ENCODE peak calls at places on chromosomes 3 and 15, in ten cellular contexts. One of them, this sample, is unnamed.

GRCh38 chr3:144294659-144295538 is 323.3 kb downstream of the DIPK2A start:
- DNase-seq in neural crest cell: no peak
- DNase-seq in tibial nerve: no peak
- DNase-seq in astrocyte of the spinal cord: no peak
- DNase-seq in brain microvascular endothelial cell: no peak
- DNase-seq in CD8-positive, alpha-beta T cell: no peak
- DNase-seq in natural killer cell: no peak
- DNase-seq in AG10803: no peak
- DNase-seq in lower lobe of right lung: no peak
- DNase-seq in endodermal cell: no peak
- DNase-seq in this sample: peak

GRCh38 chr3:67897686-67898336 is 243.4 kb upstream of the SUCLG2 start:
- DNase-seq in neural crest cell: no peak
- DNase-seq in tibial nerve: no peak
- DNase-seq in natural killer cell: no peak
- DNase-seq in brain microvascular endothelial cell: no peak
- DNase-seq in CD8-positive, alpha-beta T cell: no peak
- DNase-seq in endodermal cell: no peak
- DNase-seq in astrocyte of the spinal cord: no peak
- DNase-seq in AG10803: no peak
- DNase-seq in lower lobe of right lung: no peak
- DNase-seq in this sample: no peak

GRCh38 chr3:43629254-43629653 is 7.4 kb upstream of the ANO10 start:
- DNase-seq in astrocyte of the spinal cord: no peak
- DNase-seq in brain microvascular endothelial cell: no peak
- DNase-seq in endodermal cell: no peak
- DNase-seq in neural crest cell: no peak
- DNase-seq in tibial nerve: no peak
- DNase-seq in lower lobe of right lung: no peak
- DNase-seq in natural killer cell: no peak
- DNase-seq in AG10803: peak
- DNase-seq in CD8-positive, alpha-beta T cell: no peak
- DNase-seq in this sample: no peak

GRCh38 chr3:56720836-56721235 is 37.8 kb upstream of the TASOR start:
- DNase-seq in endodermal cell: no peak
- DNase-seq in lower lobe of right lung: no peak
- DNase-seq in AG10803: no peak
- DNase-seq in astrocyte of the spinal cord: no peak
- DNase-seq in tibial nerve: no peak
- DNase-seq in brain microvascular endothelial cell: no peak
- DNase-seq in natural killer cell: no peak
- DNase-seq in neural crest cell: no peak
- DNase-seq in CD8-positive, alpha-beta T cell: no peak
- DNase-seq in this sample: no peak

GRCh38 chr15:72197460-72198409 is at the start of gene GRAMD2A:
- DNase-seq in brain microvascular endothelial cell: no peak
- DNase-seq in tibial nerve: no peak
- DNase-seq in neural crest cell: no peak
- DNase-seq in CD8-positive, alpha-beta T cell: no peak
- DNase-seq in AG10803: peak
- DNase-seq in astrocyte of the spinal cord: peak
- DNase-seq in endodermal cell: peak
- DNase-seq in lower lobe of right lung: peak
- DNase-seq in natural killer cell: no peak
- DNase-seq in this sample: peak

GRCh38 chr3:69671082-69671952 is 67.9 kb upstream of the MITF start:
- DNase-seq in endodermal cell: no peak
- DNase-seq in AG10803: peak
- DNase-seq in tibial nerve: no peak
- DNase-seq in natural killer cell: no peak
- DNase-seq in astrocyte of the spinal cord: peak
- DNase-seq in neural crest cell: peak
- DNase-seq in CD8-positive, alpha-beta T cell: no peak
- DNase-seq in lower lobe of right lung: no peak
- DNase-seq in brain microvascular endothelial cell: peak
- DNase-seq in this sample: peak

GRCh38 chr15:58588096-58588495 is 156.3 kb downstream of the LIPC start:
- DNase-seq in CD8-positive, alpha-beta T cell: no peak
- DNase-seq in natural killer cell: no peak
- DNase-seq in lower lobe of right lung: no peak
- DNase-seq in tibial nerve: no peak
- DNase-seq in AG10803: no peak
- DNase-seq in astrocyte of the spinal cord: no peak
- DNase-seq in neural crest cell: no peak
- DNase-seq in brain microvascular endothelial cell: no peak
- DNase-seq in endodermal cell: no peak
- DNase-seq in this sample: no peak

GRCh38 chr3:161100994-161101393 is 4.2 kb downstream of the B3GALNT1 start:
- DNase-seq in lower lobe of right lung: peak
- DNase-seq in neural crest cell: no peak
- DNase-seq in astrocyte of the spinal cord: no peak
- DNase-seq in endodermal cell: no peak
- DNase-seq in AG10803: no peak
- DNase-seq in CD8-positive, alpha-beta T cell: no peak
- DNase-seq in tibial nerve: no peak
- DNase-seq in natural killer cell: no peak
- DNase-seq in brain microvascular endothelial cell: no peak
- DNase-seq in this sample: no peak

GRCh38 chr3:58198362-58198761 is 12.4 kb downstream of the DNASE1L3 start:
- DNase-seq in natural killer cell: no peak
- DNase-seq in brain microvascular endothelial cell: no peak
- DNase-seq in astrocyte of the spinal cord: no peak
- DNase-seq in CD8-positive, alpha-beta T cell: no peak
- DNase-seq in AG10803: no peak
- DNase-seq in neural crest cell: no peak
- DNase-seq in endodermal cell: no peak
- DNase-seq in tibial nerve: no peak
- DNase-seq in lower lobe of right lung: no peak
- DNase-seq in this sample: no peak

GRCh38 chr3:171306631-171307030 is 153.6 kb downstream of the TNIK start:
- DNase-seq in endodermal cell: no peak
- DNase-seq in brain microvascular endothelial cell: peak
- DNase-seq in natural killer cell: no peak
- DNase-seq in AG10803: peak
- DNase-seq in tibial nerve: peak
- DNase-seq in neural crest cell: no peak
- DNase-seq in lower lobe of right lung: no peak
- DNase-seq in CD8-positive, alpha-beta T cell: no peak
- DNase-seq in astrocyte of the spinal cord: peak
- DNase-seq in this sample: no peak

GRCh38 chr3:184441202-184441900 is 61.5 kb downstream of the CHRD start:
- DNase-seq in CD8-positive, alpha-beta T cell: no peak
- DNase-seq in tibial nerve: no peak
- DNase-seq in AG10803: no peak
- DNase-seq in lower lobe of right lung: no peak
- DNase-seq in neural crest cell: no peak
- DNase-seq in brain microvascular endothelial cell: no peak
- DNase-seq in natural killer cell: no peak
- DNase-seq in astrocyte of the spinal cord: no peak
- DNase-seq in endodermal cell: no peak
- DNase-seq in this sample: no peak

GRCh38 chr3:39440316-39440715 is 27.2 kb upstream of the MOBP start:
- DNase-seq in brain microvascular endothelial cell: no peak
- DNase-seq in natural killer cell: no peak
- DNase-seq in tibial nerve: no peak
- DNase-seq in CD8-positive, alpha-beta T cell: no peak
- DNase-seq in astrocyte of the spinal cord: no peak
- DNase-seq in lower lobe of right lung: no peak
- DNase-seq in AG10803: no peak
- DNase-seq in endodermal cell: no peak
- DNase-seq in neural crest cell: no peak
- DNase-seq in this sample: no peak

GRCh38 chr3:134905647-134905935 is 110.5 kb downstream of the EPHB1 start:
- DNase-seq in endodermal cell: no peak
- DNase-seq in lower lobe of right lung: no peak
- DNase-seq in neural crest cell: no peak
- DNase-seq in natural killer cell: no peak
- DNase-seq in CD8-positive, alpha-beta T cell: no peak
- DNase-seq in AG10803: no peak
- DNase-seq in brain microvascular endothelial cell: no peak
- DNase-seq in tibial nerve: no peak
- DNase-seq in astrocyte of the spinal cord: no peak
- DNase-seq in this sample: no peak

GRCh38 chr3:141485578-141486415 is 1.0 kb upstream of the RASA2 start:
- DNase-seq in endodermal cell: no peak
- DNase-seq in brain microvascular endothelial cell: peak
- DNase-seq in lower lobe of right lung: no peak
- DNase-seq in CD8-positive, alpha-beta T cell: no peak
- DNase-seq in natural killer cell: no peak
- DNase-seq in neural crest cell: no peak
- DNase-seq in tibial nerve: no peak
- DNase-seq in astrocyte of the spinal cord: peak
- DNase-seq in AG10803: peak
- DNase-seq in this sample: no peak

GRCh38 chr3:35664460-35664919 is 25.2 kb downstream of the ARPP21 start:
- DNase-seq in lower lobe of right lung: peak
- DNase-seq in CD8-positive, alpha-beta T cell: no peak
- DNase-seq in natural killer cell: no peak
- DNase-seq in astrocyte of the spinal cord: peak
- DNase-seq in brain microvascular endothelial cell: peak
- DNase-seq in tibial nerve: peak
- DNase-seq in neural crest cell: no peak
- DNase-seq in AG10803: no peak
- DNase-seq in endodermal cell: peak
- DNase-seq in this sample: no peak

GRCh38 chr3:47010050-47010712 is 30.7 kb downstream of the NBEAL2 start:
- DNase-seq in lower lobe of right lung: no peak
- DNase-seq in neural crest cell: no peak
- DNase-seq in endodermal cell: peak
- DNase-seq in brain microvascular endothelial cell: no peak
- DNase-seq in AG10803: no peak
- DNase-seq in tibial nerve: no peak
- DNase-seq in natural killer cell: no peak
- DNase-seq in astrocyte of the spinal cord: no peak
- DNase-seq in CD8-positive, alpha-beta T cell: no peak
- DNase-seq in this sample: no peak
- TF ChIP-seq CTCF in lower lobe of right lung: no peak
- TF ChIP-seq CTCF in neural crest cell: no peak
- TF ChIP-seq CTCF in endodermal cell: peak
- TF ChIP-seq CTCF in brain microvascular endothelial cell: no peak
- TF ChIP-seq CTCF in AG10803: no peak
- TF ChIP-seq CTCF in tibial nerve: no peak
- TF ChIP-seq CTCF in natural killer cell: no peak
- TF ChIP-seq CTCF in astrocyte of the spinal cord: no peak
- TF ChIP-seq CTCF in CD8-positive, alpha-beta T cell: no peak
- TF ChIP-seq CTCF in this sample: no peak

GRCh38 chr3:49339947-49340800 is at the start of gene USP4:
- DNase-seq in brain microvascular endothelial cell: peak
- DNase-seq in endodermal cell: peak
- DNase-seq in lower lobe of right lung: peak
- DNase-seq in neural crest cell: peak
- DNase-seq in CD8-positive, alpha-beta T cell: peak
- DNase-seq in tibial nerve: peak
- DNase-seq in AG10803: peak
- DNase-seq in natural killer cell: peak
- DNase-seq in astrocyte of the spinal cord: peak
- DNase-seq in this sample: peak
- TF ChIP-seq CTCF in brain microvascular endothelial cell: peak
- TF ChIP-seq CTCF in endodermal cell: peak
- TF ChIP-seq CTCF in lower lobe of right lung: peak
- TF ChIP-seq CTCF in neural crest cell: peak
- TF ChIP-seq CTCF in CD8-positive, alpha-beta T cell: peak
- TF ChIP-seq CTCF in tibial nerve: peak
- TF ChIP-seq CTCF in AG10803: peak
- TF ChIP-seq CTCF in natural killer cell: peak
- TF ChIP-seq CTCF in astrocyte of the spinal cord: peak
- TF ChIP-seq CTCF in this sample: peak

GRCh38 chr3:4311496-4311895 is 8.3 kb downstream of the SETMAR start:
- DNase-seq in lower lobe of right lung: no peak
- DNase-seq in CD8-positive, alpha-beta T cell: no peak
- DNase-seq in tibial nerve: no peak
- DNase-seq in neural crest cell: no peak
- DNase-seq in natural killer cell: no peak
- DNase-seq in AG10803: no peak
- DNase-seq in endodermal cell: no peak
- DNase-seq in brain microvascular endothelial cell: no peak
- DNase-seq in astrocyte of the spinal cord: no peak
- DNase-seq in this sample: no peak
- TF ChIP-seq CTCF in lower lobe of right lung: no peak
- TF ChIP-seq CTCF in CD8-positive, alpha-beta T cell: no peak
- TF ChIP-seq CTCF in tibial nerve: no peak
- TF ChIP-seq CTCF in neural crest cell: no peak
- TF ChIP-seq CTCF in natural killer cell: no peak
- TF ChIP-seq CTCF in AG10803: no peak
- TF ChIP-seq CTCF in endodermal cell: no peak
- TF ChIP-seq CTCF in brain microvascular endothelial cell: no peak
- TF ChIP-seq CTCF in astrocyte of the spinal cord: no peak
- TF ChIP-seq CTCF in this sample: no peak

GRCh38 chr3:165254812-165255211 is 58.6 kb upstream of the SLITRK3 start:
- DNase-seq in neural crest cell: no peak
- DNase-seq in CD8-positive, alpha-beta T cell: no peak
- DNase-seq in AG10803: peak
- DNase-seq in lower lobe of right lung: no peak
- DNase-seq in astrocyte of the spinal cord: peak
- DNase-seq in brain microvascular endothelial cell: peak
- DNase-seq in tibial nerve: no peak
- DNase-seq in natural killer cell: no peak
- DNase-seq in endodermal cell: no peak
- DNase-seq in this sample: no peak
- TF ChIP-seq CTCF in neural crest cell: peak
- TF ChIP-seq CTCF in CD8-positive, alpha-beta T cell: no peak
- TF ChIP-seq CTCF in AG10803: no peak
- TF ChIP-seq CTCF in lower lobe of right lung: no peak
- TF ChIP-seq CTCF in astrocyte of the spinal cord: peak
- TF ChIP-seq CTCF in brain microvascular endothelial cell: peak
- TF ChIP-seq CTCF in tibial nerve: no peak
- TF ChIP-seq CTCF in natural killer cell: no peak
- TF ChIP-seq CTCF in endodermal cell: peak
- TF ChIP-seq CTCF in this sample: peak

GRCh38 chr3:126659915-126660886 is 5.3 kb upstream of the TXNRD3 start:
- DNase-seq in natural killer cell: no peak
- DNase-seq in CD8-positive, alpha-beta T cell: no peak
- DNase-seq in astrocyte of the spinal cord: no peak
- DNase-seq in lower lobe of right lung: no peak
- DNase-seq in brain microvascular endothelial cell: no peak
- DNase-seq in tibial nerve: no peak
- DNase-seq in neural crest cell: no peak
- DNase-seq in endodermal cell: peak
- DNase-seq in AG10803: no peak
- DNase-seq in this sample: no peak
- TF ChIP-seq CTCF in natural killer cell: no peak
- TF ChIP-seq CTCF in CD8-positive, alpha-beta T cell: no peak
- TF ChIP-seq CTCF in astrocyte of the spinal cord: peak
- TF ChIP-seq CTCF in lower lobe of right lung: no peak
- TF ChIP-seq CTCF in brain microvascular endothelial cell: peak
- TF ChIP-seq CTCF in tibial nerve: no peak
- TF ChIP-seq CTCF in neural crest cell: peak
- TF ChIP-seq CTCF in endodermal cell: peak
- TF ChIP-seq CTCF in AG10803: peak
- TF ChIP-seq CTCF in this sample: no peak

GRCh38 chr15:59762558-59762957 is 73.4 kb upstream of the BNIP2 start:
- DNase-seq in AG10803: no peak
- DNase-seq in endodermal cell: peak
- DNase-seq in astrocyte of the spinal cord: no peak
- DNase-seq in neural crest cell: no peak
- DNase-seq in lower lobe of right lung: no peak
- DNase-seq in CD8-positive, alpha-beta T cell: no peak
- DNase-seq in brain microvascular endothelial cell: no peak
- DNase-seq in natural killer cell: no peak
- DNase-seq in tibial nerve: no peak
- DNase-seq in this sample: no peak

GRCh38 chr15:59764775-59765174 is 75.7 kb upstream of the BNIP2 start:
- DNase-seq in CD8-positive, alpha-beta T cell: no peak
- DNase-seq in astrocyte of the spinal cord: no peak
- DNase-seq in neural crest cell: no peak
- DNase-seq in natural killer cell: no peak
- DNase-seq in endodermal cell: no peak
- DNase-seq in brain microvascular endothelial cell: no peak
- DNase-seq in tibial nerve: no peak
- DNase-seq in AG10803: no peak
- DNase-seq in lower lobe of right lung: no peak
- DNase-seq in this sample: no peak
- TF ChIP-seq CTCF in CD8-positive, alpha-beta T cell: no peak
- TF ChIP-seq CTCF in astrocyte of the spinal cord: no peak
- TF ChIP-seq CTCF in neural crest cell: no peak
- TF ChIP-seq CTCF in natural killer cell: no peak
- TF ChIP-seq CTCF in endodermal cell: peak
- TF ChIP-seq CTCF in brain microvascular endothelial cell: peak
- TF ChIP-seq CTCF in tibial nerve: no peak
- TF ChIP-seq CTCF in AG10803: no peak
- TF ChIP-seq CTCF in lower lobe of right lung: no peak
- TF ChIP-seq CTCF in this sample: no peak

This sample was measured in GM10248.